ENCODE peak calls at places on chromosomes 3 and 15, in nine cellular contexts. Q is NCI-H1092; A is globus pallidus; C is stimulated activated CD8-positive, alpha-beta memory T cell treated with anti-CD3 and anti-CD28 coated beads, Interleukin-2, amount 100 ng/mL, for 48 hours; T is dorsolateral prefrontal cortex; W is IMR-90; N is M059J; E is HFFc6; O is prostate gland. M is an unnamed sample.

GRCh38 chr15:96331942-96332853 is 1.7 kb downstream of the NR2F2 start:
- DNase-seq in Q (peak), A (no peak), C (no peak), T (no peak), W (no peak), N (peak), E (no peak), O (no peak), M (peak)

GRCh38 chr15:35697549-35698299 is 151.8 kb upstream of the DPH6 start:
- DNase-seq in Q (no peak), A (no peak), C (no peak), T (no peak), W (peak), N (peak), E (peak), O (no peak), M (peak)

GRCh38 chr3:49428697-49429100 is 425 bp downstream of the NICN1 start:
- DNase-seq in Q (no peak), A (no peak), C (no peak), T (no peak), W (no peak), N (no peak), E (no peak), O (no peak), M (no peak)

GRCh38 chr3:151837057-151837456 is 23.1 kb downstream of the AADAC start:
- DNase-seq in Q (no peak), A (peak), C (no peak), T (no peak), W (peak), N (peak), E (peak), O (peak), M (peak)

GRCh38 chr3:130473416-130473815 is 43.6 kb upstream of the COL6A6 start:
- DNase-seq in Q (no peak), A (no peak), C (no peak), T (no peak), W (no peak), N (no peak), E (no peak), O (no peak), M (peak)

GRCh38 chr3:115922681-115923347 is 299.5 kb downstream of the GAP43 start:
- DNase-seq in Q (no peak), A (no peak), C (no peak), T (peak), W (peak), N (peak), E (peak), O (peak), M (peak)

GRCh38 chr3:141127344-141128125 is 76.4 kb downstream of the SPSB4 start:
- DNase-seq in Q (no peak), A (no peak), C (no peak), T (peak), W (no peak), N (no peak), E (no peak), O (no peak), M (no peak)

GRCh38 chr3:141486735-141487418 is at the start of gene RASA2:
- DNase-seq in Q (peak), A (peak), C (peak), T (peak), W (peak), N (peak), E (peak), O (peak), M (peak)

GRCh38 chr3:131903988-131904415 is 130.8 kb downstream of the CPNE4 start:
- DNase-seq in Q (no peak), A (no peak), C (no peak), T (no peak), W (peak), N (peak), E (peak), O (no peak), M (peak)

GRCh38 chr3:13346481-13347389 is 73.4 kb downstream of the NUP210 start:
- DNase-seq in Q (peak), A (no peak), C (peak), T (peak), W (no peak), N (peak), E (no peak), O (no peak), M (no peak)

GRCh38 chr3:143216709-143217182 is 97.2 kb downstream of the CHST2 start:
- DNase-seq in Q (no peak), A (peak), C (no peak), T (no peak), W (no peak), N (no peak), E (no peak), O (no peak), M (no peak)

GRCh38 chr3:195467641-195468390 is 25.0 kb upstream of the ACAP2 start:
- DNase-seq in Q (no peak), A (no peak), C (no peak), T (no peak), W (peak), N (peak), E (peak), O (no peak), M (peak)

M was measured in EL.